ENCODE peak calls at places on chromosomes 12 and 14, in seven cellular contexts. C is colonic mucosa, I is astrocyte of the cerebellum, T is EH, Q is T follicular helper cell, N is NCI-H1105 treated with DMSO at 0.1 percent for 48 hours, S is left ventricle myocardium superior. V is an unnamed sample.

GRCh38 chr12:50932787-50933280 is 19.5 kb upstream of the HIGD1C start:
- DNase-seq in Q (no peak), S (no peak), I (no peak), T (no peak), N (no peak), C (no peak), V (no peak)

GRCh38 chr12:117119592-117120198 is 20.5 kb upstream of the TESC start:
- DNase-seq in Q (no peak), N (no peak), C (peak), I (no peak), S (peak), T (peak), V (peak)

GRCh38 chr14:85387181-85387580 is 142.8 kb upstream of the FLRT2 start:
- DNase-seq in I (no peak), N (no peak), S (no peak), C (no peak), Q (no peak), T (no peak), V (no peak)

GRCh38 chr12:104649913-104650312 is 193.2 kb downstream of the CHST11 start:
- DNase-seq in Q (no peak), T (no peak), C (no peak), S (no peak), N (no peak), I (no peak), V (no peak)

GRCh38 chr14:44846232-44846824 is 115.4 kb downstream of the KLHL28 start:
- DNase-seq in N (peak), S (no peak), I (peak), Q (no peak), C (no peak), T (peak), V (peak)

GRCh38 chr12:59459966-59460365 is 135.9 kb upstream of the SLC16A7 start:
- DNase-seq in N (no peak), C (no peak), I (no peak), Q (no peak), S (no peak), T (peak), V (no peak)

GRCh38 chr12:107359382-107359781 is 266.0 kb upstream of the CRY1 start:
- DNase-seq in Q (no peak), N (no peak), S (no peak), C (no peak), I (no peak), T (peak), V (no peak)

GRCh38 chr14:49621114-49621881 is 699 bp downstream of the MGAT2 start:
- DNase-seq in N (peak), T (peak), I (peak), C (peak), Q (peak), S (peak), V (peak)

GRCh38 chr12:114335607-114336006 is 70.3 kb downstream of the TBX5 start:
- DNase-seq in C (no peak), I (no peak), N (no peak), Q (no peak), S (peak), T (no peak), V (no peak)

GRCh38 chr12:11713202-11713601 is 63.7 kb downstream of the ETV6 start:
- DNase-seq in T (no peak), N (no peak), C (no peak), Q (no peak), S (no peak), I (no peak), V (no peak)

GRCh38 chr12:108838194-108839010 is 19.0 kb downstream of the SSH1 start:
- DNase-seq in T (peak), N (no peak), C (peak), Q (peak), S (peak), I (peak), V (peak)

GRCh38 chr14:41699506-41699905 is 92.8 kb downstream of the LRFN5 start:
- DNase-seq in S (no peak), I (no peak), Q (no peak), N (no peak), T (no peak), C (no peak), V (no peak)

GRCh38 chr12:132597333-132598283 is 12.8 kb downstream of the LRCOL1 start:
- DNase-seq in T (peak), S (no peak), I (no peak), C (no peak), N (peak), Q (peak), V (peak)

GRCh38 chr12:111773801-111774551 is 7.2 kb downstream of the ALDH2 start:
- DNase-seq in C (peak), T (peak), S (peak), I (peak), Q (no peak), N (no peak), V (no peak)

GRCh38 chr14:99035268-99035667 is 236.7 kb downstream of the BCL11B start:
- DNase-seq in I (peak), Q (no peak), S (peak), C (peak), T (peak), N (no peak), V (no peak)

GRCh38 chr12:39005671-39006070 is 100.3 kb upstream of the CPNE8 start:
- DNase-seq in S (no peak), C (no peak), I (no peak), T (no peak), Q (no peak), N (no peak), V (no peak)

GRCh38 chr12:27331299-27331926 is 1.2 kb upstream of the BMAL2 start:
- DNase-seq in I (peak), C (no peak), S (no peak), Q (no peak), T (peak), N (no peak), V (peak)

GRCh38 chr12:68613209-68613904 is 2.7 kb downstream of the RAP1B start:
- DNase-seq in S (no peak), T (no peak), I (no peak), Q (peak), C (no peak), N (no peak), V (no peak)

GRCh38 chr12:102896067-102896466 is 21.0 kb downstream of the PAH start:
- DNase-seq in C (no peak), S (no peak), Q (no peak), I (no peak), N (no peak), T (no peak), V (peak)

GRCh38 chr12:104529130-104529874 is 72.6 kb downstream of the CHST11 start:
- DNase-seq in S (no peak), C (no peak), N (no peak), T (no peak), I (no peak), Q (no peak), V (no peak)

GRCh38 chr14:38208825-38209562 is 1.3 kb downstream of the SSTR1 start:
- DNase-seq in N (no peak), I (no peak), C (peak), T (peak), Q (no peak), S (peak), V (peak)

GRCh38 chr12:26056335-26056734 is 68.5 kb downstream of the BHLHE41 start:
- DNase-seq in T (peak), Q (no peak), I (no peak), S (no peak), N (peak), C (no peak), V (peak)

GRCh38 chr12:32270818-32271710 is 128.3 kb upstream of the FGD4 start:
- DNase-seq in Q (no peak), N (no peak), T (peak), S (no peak), I (no peak), C (no peak), V (peak)

GRCh38 chr14:44742202-44742601 is 219.5 kb downstream of the KLHL28 start:
- DNase-seq in I (no peak), C (no peak), Q (no peak), S (no peak), N (no peak), T (no peak), V (no peak)

GRCh38 chr12:85920324-85920947 is 46.3 kb downstream of the NTS start:
- DNase-seq in S (no peak), C (no peak), Q (no peak), I (peak), N (peak), T (peak), V (peak)

GRCh38 chr14:94028450-94028826 is 2.3 kb downstream of the OTUB2 start:
- DNase-seq in S (no peak), N (no peak), Q (no peak), I (peak), C (no peak), T (no peak), V (peak)